ENCODE peak calls at places on chromosome 21, in four cellular contexts. S is thoracic aorta, C is MM.1S, M is IMR-90. L is an unnamed sample.

GRCh38 chr21:26207021-26207420 is 36.5 kb upstream of the APP start:
- DNase-seq in S (no peak), C (no peak), M (no peak), L (no peak)

GRCh38 chr21:38351961-38352521 is 95.2 kb downstream of the KCNJ15 start:
- DNase-seq in S (no peak), C (no peak), M (peak; percentile 90), L (no peak)

GRCh38 chr21:32844653-32845443 is 73.3 kb upstream of the PAXBP1 start:
- DNase-seq in S (peak; percentile 10), C (no peak), M (peak; percentile 43), L (no peak)

GRCh38 chr21:43340491-43341348 is 86.2 kb downstream of the SIK1 start:
- DNase-seq in S (no peak), C (no peak), M (peak; percentile 95), L (no peak)

GRCh38 chr21:38323721-38324591 is 67.2 kb downstream of the KCNJ15 start:
- DNase-seq in S (no peak), C (peak; percentile 37), M (peak; percentile 94), L (no peak)

GRCh38 chr21:33968082-33968997 is 52.7 kb upstream of the ATP5PO start:
- DNase-seq in S (no peak), C (no peak), M (peak; percentile 64), L (no peak)

GRCh38 chr21:17441370-17441769 is 71.5 kb upstream of the CXADR start:
- DNase-seq in S (no peak), C (no peak), M (peak; percentile 42), L (no peak)

GRCh38 chr21:40606341-40606740 is 240.6 kb downstream of the DSCAM start:
- DNase-seq in S (no peak), C (no peak), M (no peak), L (no peak)

GRCh38 chr21:15051652-15052554 is 12.9 kb downstream of the NRIP1 start:
- DNase-seq in S (no peak), C (no peak), M (peak; percentile 47), L (no peak)

GRCh38 chr21:27953328-27954045 is 986.6 kb upstream of the ADAMTS5 start:
- DNase-seq in S (no peak), C (no peak), M (no peak), L (no peak)

GRCh38 chr21:15823486-15824150 is 93.8 kb downstream of the USP25 start:
- DNase-seq in S (no peak), C (no peak), M (no peak), L (no peak)

GRCh38 chr21:31798842-31799691 is 67.1 kb upstream of the SCAF4 start:
- DNase-seq in S (no peak), C (no peak), M (peak; percentile 22), L (peak; percentile 15)

GRCh38 chr21:40013001-40013735 is 145.9 kb downstream of the PCP4 start:
- DNase-seq in S (no peak), C (peak; percentile 82), M (no peak), L (no peak)

GRCh38 chr21:43667191-43667904 is 8.0 kb downstream of the RRP1B start:
- DNase-seq in S (no peak), C (no peak), M (peak; percentile 81), L (no peak)

GRCh38 chr21:15034126-15034848 is 30.5 kb downstream of the NRIP1 start:
- DNase-seq in S (no peak), C (no peak), M (peak; percentile 72), L (no peak)

GRCh38 chr21:31426235-31426797 is 82.3 kb upstream of the TIAM1 start:
- DNase-seq in S (no peak), C (peak; percentile 84), M (no peak), L (no peak)

GRCh38 chr21:38506606-38507331 is 8.5 kb upstream of the ERG start:
- DNase-seq in S (no peak), C (no peak), M (no peak), L (no peak)

GRCh38 chr21:46424062-46424591 is 34.6 kb upstream of the DIP2A start:
- DNase-seq in S (no peak), C (no peak), M (no peak), L (no peak)

GRCh38 chr21:39529026-39529425 is 77.3 kb downstream of the SH3BGR start:
- DNase-seq in S (no peak), C (no peak), M (no peak), L (no peak)

GRCh38 chr21:39037807-39038405 is 145.3 kb downstream of the PSMG1 start:
- DNase-seq in S (no peak), C (no peak), M (peak; percentile 52), L (no peak)

GRCh38 chr21:14545906-14546480 is at the start of gene SAMSN1:
- DNase-seq in S (no peak), C (peak; percentile 54), M (no peak), L (no peak)

GRCh38 chr21:15740383-15740782 is 10.6 kb downstream of the USP25 start:
- DNase-seq in S (no peak), C (no peak), M (no peak), L (no peak)

GRCh38 chr21:18917602-18918001 is 514.0 kb upstream of the TMPRSS15 start:
- DNase-seq in S (no peak), C (no peak), M (no peak), L (no peak)

GRCh38 chr21:38925923-38926322 is 120.2 kb downstream of the ETS2 start:
- DNase-seq in S (peak; percentile 58), C (no peak), M (peak; percentile 89), L (no peak)

GRCh38 chr21:17782051-17782450 is 37.1 kb downstream of the C21orf91 start:
- DNase-seq in S (no peak), C (peak; percentile 79), M (no peak), L (no peak)

GRCh38 chr21:46624050-46624449 is 11.4 kb upstream of the PRMT2 start:
- DNase-seq in S (no peak), C (no peak), M (no peak), L (no peak)

GRCh38 chr21:35139382-35139715 is 90.2 kb upstream of the RUNX1 start:
- DNase-seq in S (no peak), C (no peak), M (no peak), L (no peak)

GRCh38 chr21:35136106-35136505 is 87.0 kb upstream of the RUNX1 start:
- DNase-seq in S (no peak), C (no peak), M (no peak), L (no peak)

GRCh38 chr21:35136586-35137254 is 87.6 kb upstream of the RUNX1 start:
- DNase-seq in S (no peak), C (no peak), M (peak; percentile 62), L (no peak)

GRCh38 chr21:35142036-35142825 is 93.1 kb upstream of the RUNX1 start:
- DNase-seq in S (no peak), C (no peak), M (no peak), L (no peak)

DNA sequence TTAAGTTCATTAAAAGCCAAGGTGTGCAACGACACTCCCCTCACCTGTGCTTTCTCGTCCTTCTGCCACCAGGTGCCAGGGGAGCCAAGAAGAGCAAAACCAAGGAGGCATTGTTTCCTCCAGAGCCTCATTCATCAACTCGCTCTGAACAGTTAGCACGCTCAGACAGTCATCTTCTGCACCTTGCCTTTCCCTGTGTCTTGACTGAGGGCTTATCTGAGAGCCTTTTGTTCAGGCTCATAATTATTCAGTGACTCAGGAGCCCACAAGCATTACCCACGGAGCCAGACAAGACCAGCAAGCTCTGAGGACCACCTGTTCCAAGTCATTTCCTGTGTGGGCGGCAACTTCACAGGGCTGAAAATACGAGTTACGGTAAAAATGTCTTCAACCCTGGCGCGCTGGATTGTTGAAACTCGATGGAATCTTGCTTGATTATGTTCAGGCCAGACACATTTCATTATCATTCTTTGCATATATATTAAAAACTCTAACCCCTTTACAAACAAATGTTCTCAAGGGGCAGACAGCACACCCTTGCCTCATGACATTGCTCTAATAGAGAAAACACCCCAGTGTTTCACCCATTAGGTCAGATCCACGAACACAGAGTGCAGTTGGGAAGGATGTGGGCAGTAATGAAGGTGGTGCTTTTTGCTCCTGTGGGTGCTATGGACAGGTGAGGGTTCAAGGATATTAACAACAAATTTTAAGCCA is 89.7 kb upstream of the RUNX1 start:
- DNase-seq in S (no peak), C (no peak), M (peak; percentile 95), L (no peak)
- TF ChIP-seq CTCF in S (no peak), C (no peak), M (no peak), L (no peak)

GRCh38 chr21:21324297-21324696 is 326.1 kb downstream of the NCAM2 start:
- DNase-seq in S (no peak), C (no peak), M (no peak), L (no peak)
- TF ChIP-seq CTCF in S (no peak), C (no peak), M (no peak), L (peak; percentile 28)

GRCh38 chr21:44932366-44933181 is 7.3 kb upstream of the SLX9 start:
- DNase-seq in S (no peak), C (no peak), M (no peak), L (no peak)
- TF ChIP-seq CTCF in S (peak; percentile 39), C (peak; percentile 11), M (peak; percentile 61), L (peak; percentile 45)

GRCh38 chr21:45335761-45336534 is 48.3 kb upstream of the POFUT2 start:
- DNase-seq in S (no peak), C (no peak), M (no peak), L (no peak)

GRCh38 chr21:45334591-45335081 is 46.9 kb upstream of the POFUT2 start:
- DNase-seq in S (no peak), C (no peak), M (no peak), L (no peak)

GRCh38 chr21:45336535-45336810 is 48.8 kb upstream of the POFUT2 start:
- DNase-seq in S (no peak), C (no peak), M (no peak), L (no peak)

GRCh38 chr21:45334134-45334533 is 46.4 kb upstream of the POFUT2 start:
- DNase-seq in S (no peak), C (no peak), M (no peak), L (no peak)

DNA sequence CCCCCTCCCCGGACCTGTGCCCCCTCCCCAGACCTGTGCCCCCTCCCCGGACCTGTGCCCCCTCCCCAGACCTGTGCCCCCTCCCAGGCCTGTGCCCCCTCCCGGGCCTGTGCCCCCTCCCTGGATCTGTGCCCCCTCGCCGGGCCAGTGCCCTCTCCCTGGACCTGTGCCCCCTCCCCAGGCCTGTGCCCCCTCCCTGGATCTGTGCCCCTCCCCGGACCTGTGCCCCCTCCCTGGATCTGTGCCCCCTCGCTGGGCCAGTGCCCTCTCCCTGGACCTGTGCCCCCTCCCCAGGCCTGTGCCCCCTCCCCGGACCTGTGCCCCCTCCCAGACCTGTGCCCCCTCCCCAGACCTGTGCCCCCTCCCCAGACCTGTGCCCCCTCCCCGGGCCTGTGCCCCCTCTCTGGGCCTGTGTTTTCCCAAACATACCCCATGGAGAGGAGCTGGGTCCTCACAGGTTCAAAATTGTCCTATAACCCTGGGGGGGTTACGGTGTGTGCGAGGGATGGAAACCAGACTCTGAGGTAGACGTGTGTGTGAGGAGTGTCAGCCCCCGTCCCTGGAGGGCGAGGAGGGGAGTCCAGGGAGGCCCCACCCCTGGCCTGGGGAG is 47.6 kb upstream of the POFUT2 start:
- DNase-seq in S (no peak), C (no peak), M (no peak), L (no peak)
- TF ChIP-seq CTCF in S (no peak), C (no peak), M (no peak), L (no peak)

L was measured in progenitor cell of endocrine pancreas.